ENCODE peak calls at places on chromosomes 16 and 17, in six cellular contexts. One of them, this sample, is unnamed.

GRCh38 chr17:63675607-63676539 is 24.1 kb downstream of the LIMD2 start:
- DNase-seq in neuronal stem cell: no peak
- DNase-seq in H9: no peak
- DNase-seq in H1: no peak
- DNase-seq in mesendoderm: peak
- DNase-seq in mesenchymal stem cell: peak
- DNase-seq in this sample: peak

GRCh38 chr16:56317998-56318912 is 107.1 kb downstream of the AMFR start:
- DNase-seq in neuronal stem cell: peak
- DNase-seq in H9: peak
- DNase-seq in H1: peak
- DNase-seq in mesendoderm: peak
- DNase-seq in mesenchymal stem cell: peak
- DNase-seq in this sample: peak

GRCh38 chr16:11636172-11636721 is 32.0 kb upstream of the SNN start:
- DNase-seq in neuronal stem cell: no peak
- DNase-seq in H9: peak
- DNase-seq in H1: peak
- DNase-seq in mesendoderm: peak
- DNase-seq in mesenchymal stem cell: no peak
- DNase-seq in this sample: no peak

GRCh38 chr17:2049333-2050245 is 5.3 kb upstream of the HIC1 start:
- DNase-seq in neuronal stem cell: peak
- DNase-seq in H9: peak
- DNase-seq in H1: peak
- DNase-seq in mesendoderm: peak
- DNase-seq in mesenchymal stem cell: peak
- DNase-seq in this sample: peak

GRCh38 chr16:8375208-8375607 is 215.1 kb downstream of the TMEM114 start:
- DNase-seq in neuronal stem cell: no peak
- DNase-seq in H9: no peak
- DNase-seq in H1: no peak
- DNase-seq in mesendoderm: no peak
- DNase-seq in mesenchymal stem cell: no peak
- DNase-seq in this sample: no peak

GRCh38 chr17:47703191-47703591 is 9.2 kb downstream of the TBKBP1 start:
- DNase-seq in neuronal stem cell: no peak
- DNase-seq in H9: peak
- DNase-seq in H1: no peak
- DNase-seq in mesendoderm: no peak
- DNase-seq in mesenchymal stem cell: no peak
- DNase-seq in this sample: no peak

GRCh38 chr17:2369039-2369438 is 31.7 kb downstream of the SGSM2 start:
- DNase-seq in neuronal stem cell: no peak
- DNase-seq in H9: no peak
- DNase-seq in H1: no peak
- DNase-seq in mesendoderm: no peak
- DNase-seq in mesenchymal stem cell: no peak
- DNase-seq in this sample: no peak

GRCh38 chr16:84829168-84829965 is 9.6 kb downstream of the CRISPLD2 start:
- DNase-seq in neuronal stem cell: no peak
- DNase-seq in H9: no peak
- DNase-seq in H1: no peak
- DNase-seq in mesendoderm: no peak
- DNase-seq in mesenchymal stem cell: peak
- DNase-seq in this sample: peak

DNA sequence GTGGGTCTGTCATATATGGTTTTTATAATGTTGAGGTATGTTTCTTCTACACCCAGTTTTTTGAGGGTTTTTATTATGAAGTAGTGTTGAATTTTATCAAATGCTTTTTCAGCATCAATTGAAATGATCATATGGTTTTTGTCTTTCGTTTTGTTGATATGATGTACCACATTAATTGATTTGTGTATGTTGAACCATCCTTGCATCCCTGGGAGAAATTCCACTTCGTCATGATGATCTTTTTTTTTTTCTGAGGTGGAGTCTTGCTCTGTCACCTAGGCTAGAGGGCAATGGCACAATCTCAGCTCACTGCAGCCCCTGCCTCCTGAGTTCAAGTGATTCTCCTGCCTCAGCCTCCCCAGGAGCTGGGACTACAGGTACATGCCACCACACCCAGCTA is 14.0 kb upstream of the TMEM219 start:
- DNase-seq in neuronal stem cell: no peak
- DNase-seq in H9: no peak
- DNase-seq in H1: no peak
- DNase-seq in mesendoderm: no peak
- DNase-seq in mesenchymal stem cell: no peak
- DNase-seq in this sample: no peak
- H2BK15ac ChIP-seq in neuronal stem cell: no peak
- H2BK15ac ChIP-seq in H9: no peak
- H2BK15ac ChIP-seq in H1: no peak
- H2BK15ac ChIP-seq in mesendoderm: no peak
- H2BK15ac ChIP-seq in mesenchymal stem cell: no peak
- H2BK15ac ChIP-seq in this sample: no peak

DNA sequence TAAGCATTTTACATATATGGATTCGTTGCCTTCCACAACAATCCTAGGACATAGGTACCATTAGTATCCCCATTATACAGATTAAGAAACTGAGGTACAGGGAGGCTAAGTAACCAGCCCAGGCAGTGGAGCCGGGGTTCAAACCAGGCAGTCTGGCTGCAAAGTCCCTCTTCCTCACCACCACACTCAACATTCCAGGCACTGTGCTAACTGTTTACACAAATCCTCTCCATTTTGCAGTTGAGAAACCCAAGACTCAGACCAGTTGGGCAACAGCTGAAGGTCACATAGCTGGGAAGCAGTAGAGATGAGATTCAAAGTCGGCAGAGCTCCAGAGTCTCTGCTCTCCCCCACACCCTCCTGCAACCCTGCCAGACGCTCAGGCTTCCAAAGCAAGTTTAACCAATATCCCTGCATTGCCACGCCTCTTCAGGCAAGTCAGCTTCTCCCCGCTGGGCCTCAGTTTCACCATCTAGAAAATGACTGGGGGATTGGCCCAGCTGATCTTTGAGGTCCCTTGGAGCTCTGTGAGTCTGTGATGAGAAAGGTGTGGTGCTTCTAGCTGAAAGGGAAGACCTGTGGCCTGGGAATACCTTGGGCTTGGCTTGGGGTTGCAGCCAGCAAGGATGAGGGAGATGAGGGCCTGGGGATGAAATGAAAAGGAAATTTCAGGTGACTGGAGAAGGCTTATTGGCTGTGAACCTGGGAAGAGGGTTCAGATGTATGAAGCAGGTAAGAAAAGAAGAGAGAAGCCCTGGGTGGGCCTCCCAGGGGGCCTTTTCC is 14.0 kb downstream of the CCR7 start:
- DNase-seq in neuronal stem cell: no peak
- DNase-seq in H9: no peak
- DNase-seq in H1: no peak
- DNase-seq in mesendoderm: no peak
- DNase-seq in mesenchymal stem cell: peak
- DNase-seq in this sample: peak
- H2BK15ac ChIP-seq in neuronal stem cell: no peak
- H2BK15ac ChIP-seq in H9: no peak
- H2BK15ac ChIP-seq in H1: no peak
- H2BK15ac ChIP-seq in mesendoderm: no peak
- H2BK15ac ChIP-seq in mesenchymal stem cell: no peak
- H2BK15ac ChIP-seq in this sample: peak

GRCh38 chr16:88888778-88889387 is 22.4 kb upstream of the PABPN1L start:
- DNase-seq in neuronal stem cell: no peak
- DNase-seq in H9: no peak
- DNase-seq in H1: no peak
- DNase-seq in mesendoderm: peak
- DNase-seq in mesenchymal stem cell: no peak
- DNase-seq in this sample: no peak
- H2BK15ac ChIP-seq in neuronal stem cell: no peak
- H2BK15ac ChIP-seq in H9: no peak
- H2BK15ac ChIP-seq in H1: no peak
- H2BK15ac ChIP-seq in mesendoderm: no peak
- H2BK15ac ChIP-seq in mesenchymal stem cell: peak
- H2BK15ac ChIP-seq in this sample: no peak

GRCh38 chr16:17106243-17106791 is 364.4 kb downstream of the XYLT1 start:
- DNase-seq in neuronal stem cell: peak
- DNase-seq in H9: no peak
- DNase-seq in H1: no peak
- DNase-seq in mesendoderm: peak
- DNase-seq in mesenchymal stem cell: no peak
- DNase-seq in this sample: no peak

GRCh38 chr16:17107450-17107849 is 363.3 kb downstream of the XYLT1 start:
- DNase-seq in neuronal stem cell: no peak
- DNase-seq in H9: no peak
- DNase-seq in H1: no peak
- DNase-seq in mesendoderm: no peak
- DNase-seq in mesenchymal stem cell: no peak
- DNase-seq in this sample: no peak

GRCh38 chr16:17105239-17105721 is 365.5 kb downstream of the XYLT1 start:
- DNase-seq in neuronal stem cell: no peak
- DNase-seq in H9: no peak
- DNase-seq in H1: no peak
- DNase-seq in mesendoderm: no peak
- DNase-seq in mesenchymal stem cell: no peak
- DNase-seq in this sample: peak

GRCh38 chr16:17109413-17109812 is 361.3 kb downstream of the XYLT1 start:
- DNase-seq in neuronal stem cell: no peak
- DNase-seq in H9: no peak
- DNase-seq in H1: no peak
- DNase-seq in mesendoderm: no peak
- DNase-seq in mesenchymal stem cell: no peak
- DNase-seq in this sample: no peak

DNA sequence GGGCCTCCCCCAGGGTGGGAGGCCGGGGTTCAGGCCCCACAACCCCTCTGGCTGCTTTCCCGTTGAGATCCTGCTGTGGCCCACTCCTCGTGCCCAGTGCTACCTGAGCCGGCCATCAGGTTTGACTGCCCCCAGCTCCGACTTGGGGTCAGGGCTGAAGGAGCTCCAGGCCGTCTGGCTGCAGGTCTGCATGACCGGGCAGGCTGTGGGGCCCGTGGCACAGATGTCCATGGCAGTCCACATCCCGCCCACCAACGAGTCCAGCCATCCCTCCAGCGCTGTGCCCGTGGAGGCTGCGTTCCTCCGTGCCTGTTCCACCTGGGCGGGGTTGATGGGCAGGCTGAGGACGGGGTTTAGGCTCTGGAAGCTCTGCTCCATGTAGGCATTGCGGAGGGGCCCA is 362.2 kb downstream of the XYLT1 start:
- DNase-seq in neuronal stem cell: no peak
- DNase-seq in H9: no peak
- DNase-seq in H1: no peak
- DNase-seq in mesendoderm: no peak
- DNase-seq in mesenchymal stem cell: no peak
- DNase-seq in this sample: no peak
- H2BK15ac ChIP-seq in neuronal stem cell: peak
- H2BK15ac ChIP-seq in H9: no peak
- H2BK15ac ChIP-seq in H1: no peak
- H2BK15ac ChIP-seq in mesendoderm: no peak
- H2BK15ac ChIP-seq in mesenchymal stem cell: no peak
- H2BK15ac ChIP-seq in this sample: no peak

GRCh38 chr17:17832040-17832363 is 4.8 kb downstream of the SREBF1 start:
- DNase-seq in neuronal stem cell: no peak
- DNase-seq in H9: no peak
- DNase-seq in H1: no peak
- DNase-seq in mesendoderm: no peak
- DNase-seq in mesenchymal stem cell: no peak
- DNase-seq in this sample: no peak

GRCh38 chr17:17830269-17830567 is 6.6 kb downstream of the SREBF1 start:
- DNase-seq in neuronal stem cell: no peak
- DNase-seq in H9: no peak
- DNase-seq in H1: no peak
- DNase-seq in mesendoderm: no peak
- DNase-seq in mesenchymal stem cell: no peak
- DNase-seq in this sample: no peak

GRCh38 chr17:17830740-17831207 is 6.0 kb downstream of the SREBF1 start:
- DNase-seq in neuronal stem cell: no peak
- DNase-seq in H9: no peak
- DNase-seq in H1: no peak
- DNase-seq in mesendoderm: no peak
- DNase-seq in mesenchymal stem cell: no peak
- DNase-seq in this sample: no peak

GRCh38 chr17:17833664-17834357 is 3.0 kb downstream of the SREBF1 start:
- DNase-seq in neuronal stem cell: no peak
- DNase-seq in H9: no peak
- DNase-seq in H1: no peak
- DNase-seq in mesendoderm: no peak
- DNase-seq in mesenchymal stem cell: no peak
- DNase-seq in this sample: no peak

GRCh38 chr17:17831208-17832039 is 5.4 kb downstream of the SREBF1 start:
- DNase-seq in neuronal stem cell: no peak
- DNase-seq in H9: no peak
- DNase-seq in H1: no peak
- DNase-seq in mesendoderm: no peak
- DNase-seq in mesenchymal stem cell: no peak
- DNase-seq in this sample: no peak
- H2BK15ac ChIP-seq in neuronal stem cell: no peak
- H2BK15ac ChIP-seq in H9: no peak
- H2BK15ac ChIP-seq in H1: no peak
- H2BK15ac ChIP-seq in mesendoderm: no peak
- H2BK15ac ChIP-seq in mesenchymal stem cell: no peak
- H2BK15ac ChIP-seq in this sample: no peak